ENCODE peak calls at places on chromosomes 2 and 18, in ten cellular contexts. Z, H, P, E, X, R, W, K, J and N are unnamed samples.

GRCh38 chr18:70366174-70366573 is 77.3 kb downstream of the SOCS6 start:
- DNase-seq in P (no peak), E (no peak), Z (no peak), R (no peak), X (no peak), J (peak; percentile 54), H (no peak), K (no peak), W (no peak), N (no peak)

GRCh38 chr2:105321875-105322646 is 7.5 kb downstream of the TGFBRAP1 start:
- DNase-seq in J (no peak), K (no peak), H (no peak), Z (no peak), P (no peak), R (no peak), W (no peak), E (no peak), X (no peak), N (no peak)

GRCh38 chr2:73931531-73932500 is 5.1 kb downstream of the DGUOK start:
- DNase-seq in R (no peak), X (peak; percentile 74), W (no peak), Z (no peak), J (no peak), H (no peak), P (peak; percentile 36), K (no peak), E (no peak), N (no peak)

GRCh38 chr18:11470941-11471340 is 138.5 kb upstream of the SLC35G4 start:
- DNase-seq in X (no peak), R (no peak), K (no peak), H (no peak), E (no peak), W (no peak), Z (no peak), J (no peak), P (no peak), N (no peak)

GRCh38 chr2:9010866-9011265 is 7.4 kb upstream of the MBOAT2 start:
- DNase-seq in J (no peak), R (peak; percentile 61), Z (peak; percentile 31), K (no peak), P (no peak), E (no peak), H (no peak), X (no peak), W (no peak), N (no peak)

GRCh38 chr18:10070581-10071000 is 156.8 kb downstream of the VAPA start:
- DNase-seq in J (no peak), E (no peak), K (no peak), H (no peak), P (no peak), W (no peak), R (no peak), Z (no peak), X (no peak), N (no peak)

GRCh38 chr18:42429208-42429607 is 474.2 kb downstream of the PIK3C3 start:
- DNase-seq in H (no peak), Z (no peak), K (no peak), J (no peak), P (no peak), X (no peak), E (no peak), W (no peak), R (no peak), N (no peak)

GRCh38 chr2:44233450-44234128 is 41.7 kb upstream of the SLC3A1 start:
- DNase-seq in K (no peak), E (peak; percentile 24), H (no peak), Z (no peak), P (no peak), R (no peak), X (no peak), W (no peak), J (no peak), N (no peak)

GRCh38 chr2:143840601-143841000 is 679.3 kb downstream of the ZEB2 start:
- DNase-seq in P (no peak), K (no peak), W (no peak), R (peak; percentile 35), X (no peak), E (no peak), J (no peak), Z (no peak), H (no peak), N (no peak)

GRCh38 chr2:227748079-227748478 is 2.4 kb downstream of the SCYGR8 start:
- DNase-seq in J (peak; percentile 70), P (no peak), H (no peak), R (no peak), W (no peak), X (no peak), Z (no peak), E (peak; percentile 36), K (peak; percentile 54), N (peak; percentile 40)

GRCh38 chr2:179550214-179550613 is 285.6 kb upstream of the SESTD1 start:
- DNase-seq in R (peak; percentile 2), J (no peak), Z (no peak), K (no peak), X (no peak), E (no peak), P (no peak), H (no peak), W (no peak), N (no peak)

GRCh38 chr2:117755768-117756167 is 58.7 kb upstream of the DDX18 start:
- DNase-seq in K (no peak), X (no peak), Z (no peak), J (no peak), R (no peak), W (no peak), P (no peak), H (no peak), E (no peak), N (no peak)

GRCh38 chr2:20989404-20989803 is 54.5 kb downstream of the APOB start:
- DNase-seq in K (no peak), X (no peak), E (no peak), P (no peak), J (no peak), Z (no peak), R (peak; percentile 9), W (no peak), H (no peak), N (no peak)

GRCh38 chr2:54673501-54673998 is 49.9 kb upstream of the EML6 start:
- DNase-seq in P (peak; percentile 48), E (no peak), W (no peak), J (no peak), H (peak; percentile 36), Z (no peak), K (no peak), X (no peak), R (no peak), N (peak; percentile 36)

GRCh38 chr2:203535078-203535783 is at the start of gene RAPH1:
- DNase-seq in H (peak; percentile 76), J (peak; percentile 92), Z (no peak), X (peak; percentile 87), W (peak; percentile 19), R (peak; percentile 71), K (peak; percentile 57), E (peak; percentile 88), P (peak; percentile 70), N (peak; percentile 87)